ENCODE peak calls at places on chromosomes 7 and 10, in four cellular contexts. O is A549, F is neuronal stem cell, Z is psoas muscle. U is an unnamed sample.

GRCh38 chr10:107004362-107004761 is 160.1 kb downstream of the SORCS1 start:
- DNase-seq in Z (no peak), F (no peak), O (no peak), U (no peak)

GRCh38 chr7:43294080-43294630 is 181.7 kb downstream of the HECW1 start:
- DNase-seq in F (no peak), O (peak; percentile 21), Z (no peak), U (no peak)

GRCh38 chr10:123865880-123866279 is 25.7 kb downstream of the CPXM2 start:
- DNase-seq in F (no peak), Z (no peak), O (no peak), U (no peak)

GRCh38 chr10:13414855-13415254 is 66.8 kb upstream of the SEPHS1 start:
- DNase-seq in Z (no peak), O (no peak), F (no peak), U (peak; percentile 72)

GRCh38 chr7:47477191-47478016 is 104.5 kb downstream of the TNS3 start:
- DNase-seq in O (no peak), F (no peak), Z (no peak), U (no peak)

GRCh38 chr7:12961910-12962309 is 274.5 kb downstream of the ARL4A start:
- DNase-seq in Z (no peak), O (no peak), F (peak; percentile 17), U (no peak)

GRCh38 chr10:68348265-68348741 is 15.6 kb upstream of the PBLD start:
- DNase-seq in F (no peak), O (peak; percentile 44), Z (no peak), U (no peak)

GRCh38 chr10:131816157-131816775 is 84.5 kb upstream of the PPP2R2D start:
- DNase-seq in O (no peak), F (no peak), Z (peak; percentile 25), U (no peak)

GRCh38 chr10:5484205-5484604 is 15.2 kb downstream of the CALML5 start:
- DNase-seq in Z (no peak), F (no peak), O (no peak), U (no peak)

GRCh38 chr10:78375854-78376785 is 342.5 kb downstream of the RPS24 start:
- DNase-seq in O (no peak), F (no peak), Z (no peak), U (no peak)

DNA sequence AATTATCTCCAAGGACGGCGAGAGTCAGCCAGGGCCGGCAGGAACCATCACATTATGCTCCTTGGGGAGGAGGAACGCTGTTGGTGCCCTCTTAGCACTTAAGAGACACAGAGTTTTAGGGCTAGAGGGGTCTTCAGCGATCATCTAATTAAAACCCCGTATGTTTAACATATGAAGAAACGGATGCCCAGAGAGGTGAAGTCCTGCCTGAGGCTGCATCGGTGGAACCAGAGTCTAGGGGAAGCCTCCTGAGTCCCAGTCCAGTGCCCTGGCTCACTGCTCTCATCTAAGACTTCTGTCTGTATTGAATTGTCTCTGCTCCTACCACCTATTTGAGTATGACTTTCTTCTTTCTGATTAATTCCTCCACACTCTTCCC is 688 bp upstream of the ABCB4 start:
- DNase-seq in O (no peak), F (no peak), Z (no peak), U (no peak)
- H3K4me3 ChIP-seq in O (no peak overlapping the region), F (no peak overlapping the region), Z (peak overlapping the region; percentile 73), U (no peak overlapping the region)

GRCh38 chr10:119542357-119542989 is at the start of gene RGS10:
- DNase-seq in F (peak; percentile 41), Z (peak; percentile 86), O (peak; percentile 45), U (peak; percentile 92)
- H3K4me1 ChIP-seq in F (peaks cover 9% of the 10 kb centered on the region), Z (no peaks in the 10 kb centered on the region), O (peaks cover 20% of the 10 kb centered on the region), U (peaks cover 11% of the 10 kb centered on the region)

DNA sequence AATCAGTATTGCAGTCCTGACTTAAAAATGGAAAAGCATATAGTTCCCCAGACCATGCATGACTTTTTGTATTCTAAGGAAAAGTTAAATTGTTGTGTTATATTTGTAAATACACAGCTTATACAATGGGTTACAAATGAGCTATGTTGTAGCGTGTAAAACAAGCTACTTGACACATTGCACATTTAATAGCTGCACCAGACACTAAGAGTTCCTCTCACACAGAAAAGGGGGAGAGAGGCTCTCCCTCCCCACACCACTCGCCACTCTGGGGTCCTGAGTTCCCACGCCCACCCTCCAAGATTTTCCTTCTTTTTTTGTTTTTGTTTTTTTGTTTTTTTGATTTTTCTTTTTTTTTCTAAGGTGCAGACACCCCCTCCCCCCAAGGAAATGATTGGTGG is 6.3 kb downstream of the KLF6 start:
- DNase-seq in Z (no peak), O (no peak), F (no peak), U (no peak)
- H3K4me3 ChIP-seq in Z (peak overlapping the region; percentile 95), O (no peak overlapping the region), F (no peak overlapping the region), U (no peak overlapping the region)

GRCh38 chr7:151247611-151248176 is 800 bp downstream of the SMARCD3 start:
- DNase-seq in Z (peak; percentile 70), F (no peak), O (peak; percentile 36), U (no peak)

GRCh38 chr7:151247016-151247580 is 1.4 kb downstream of the SMARCD3 start:
- DNase-seq in O (no peak), F (no peak), Z (peak; percentile 96), U (no peak)

GRCh38 chr7:151249732-151250072 is 1.2 kb upstream of the SMARCD3 start:
- DNase-seq in F (peak; percentile 27), O (peak; percentile 60), Z (peak; percentile 81), U (peak; percentile 55)

GRCh38 chr7:151249034-151249731 is 689 bp upstream of the SMARCD3 start:
- DNase-seq in F (peak; percentile 37), Z (peak; percentile 90), O (peak; percentile 70), U (peak; percentile 56)

DNA sequence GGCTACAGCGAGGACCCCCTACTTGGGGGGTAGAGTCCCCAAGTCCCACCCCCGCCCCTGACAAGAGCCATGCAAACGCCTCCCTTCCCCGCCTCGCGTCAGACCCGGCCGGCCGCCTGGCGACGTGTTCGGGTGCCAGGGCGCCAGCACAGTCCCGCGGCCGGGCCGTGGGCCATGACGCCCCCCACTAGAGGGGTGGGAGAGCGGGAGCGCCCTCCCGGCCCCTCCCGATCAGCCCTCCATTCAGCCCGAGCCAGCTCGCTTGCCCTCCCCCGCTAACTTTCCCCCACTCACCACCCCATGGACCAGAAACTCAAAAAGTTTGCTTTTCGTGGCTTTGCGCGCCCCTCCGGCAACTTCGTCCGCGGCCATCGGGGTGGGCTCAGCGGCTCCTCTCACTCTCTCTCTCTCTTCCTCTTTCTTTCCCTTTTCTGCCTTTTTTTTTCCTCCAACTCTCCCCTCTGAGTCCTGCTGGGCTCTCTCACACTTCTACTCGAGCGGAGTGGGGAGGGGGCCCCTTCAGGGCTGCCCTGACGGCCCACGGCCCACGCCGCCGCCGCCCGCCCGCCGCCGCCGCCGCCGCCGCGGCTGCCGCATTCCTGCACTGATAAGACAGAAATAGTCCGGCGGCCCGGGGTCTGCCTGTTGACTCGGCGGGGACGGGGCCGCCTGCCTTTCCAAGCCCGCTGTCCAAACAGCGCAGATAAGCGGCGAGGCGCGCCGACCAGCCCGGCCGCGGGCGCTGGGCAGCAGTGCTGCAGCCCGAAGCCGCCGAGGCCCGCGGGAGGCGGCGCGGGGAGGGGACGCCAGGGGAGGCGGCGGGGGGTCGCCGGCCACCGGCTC is at the start of gene SMARCD3:
- DNase-seq in O (peak; percentile 51), F (peak; percentile 67), Z (peak; percentile 83), U (peak; percentile 60)
- H3K4me1 ChIP-seq in O (peaks cover 60% of the 10 kb centered on the region), F (peaks cover 56% of the 10 kb centered on the region), Z (peaks cover 59% of the 10 kb centered on the region), U (peaks cover 30% of the 10 kb centered on the region)